ENCODE peak calls at places on chromosomes 5 and 9, in eight cellular contexts. D, Q, S, G, E, L, H and B are unnamed samples.

GRCh38 chr9:136775191-136775590 is 10.9 kb upstream of the LCN15 start:
- DNase-seq in Q (no peak), E (no peak), S (no peak), D (no peak), G (no peak), L (no peak), H (no peak), B (peak; percentile 46)

GRCh38 chr5:59325070-59325469 is 568.5 kb downstream of the PDE4D start:
- DNase-seq in S (no peak), E (no peak), H (no peak), G (no peak), Q (no peak), L (no peak), D (no peak), B (no peak)

GRCh38 chr9:70805953-70806352 is 315.5 kb downstream of the TRPM3 start:
- DNase-seq in D (no peak), S (no peak), H (no peak), L (no peak), E (no peak), Q (no peak), G (no peak), B (no peak)

GRCh38 chr9:109020581-109020980 is 7.3 kb upstream of the CTNNAL1 start:
- DNase-seq in Q (no peak), H (no peak), L (no peak), E (no peak), G (no peak), S (no peak), D (no peak), B (no peak)

GRCh38 chr9:34579097-34579818 is 10.3 kb downstream of the CNTFR start:
- DNase-seq in G (no peak), D (no peak), Q (no peak), L (no peak), S (no peak), H (peak; percentile 77), E (no peak), B (no peak)

GRCh38 chr5:124649548-124650501 is 96.6 kb downstream of the ZNF608 start:
- DNase-seq in H (peak; percentile 78), D (no peak), E (peak; percentile 97), G (no peak), Q (peak; percentile 99), L (peak; percentile 90), S (peak; percentile 70), B (peak; percentile 88)

GRCh38 chr5:93517828-93518227 is 63.2 kb downstream of the NR2F1-AS1 start:
- DNase-seq in L (no peak), Q (no peak), S (no peak), E (no peak), G (no peak), D (no peak), H (no peak), B (no peak)

GRCh38 chr5:92574023-92574422 is 1007.0 kb downstream of the NR2F1-AS1 start:
- DNase-seq in G (no peak), H (no peak), S (no peak), D (no peak), Q (no peak), L (no peak), E (no peak), B (no peak)

GRCh38 chr9:1580215-1580614 is 434.9 kb upstream of the SMARCA2 start:
- DNase-seq in E (no peak), D (no peak), Q (no peak), H (no peak), L (no peak), S (no peak), G (no peak), B (no peak)

GRCh38 chr9:17121264-17121663 is 13.6 kb upstream of the CNTLN start:
- DNase-seq in G (peak; percentile 27), E (no peak), H (no peak), D (peak; percentile 66), S (no peak), L (no peak), Q (no peak), B (no peak)

GRCh38 chr5:178899289-178899688 is 3.6 kb downstream of the ZFP2 start:
- DNase-seq in H (no peak), D (no peak), G (no peak), Q (no peak), S (no peak), L (no peak), E (no peak), B (no peak)

GRCh38 chr5:77155179-77155839 is 55.2 kb upstream of the PDE8B start:
- DNase-seq in Q (no peak), E (no peak), S (no peak), H (no peak), D (no peak), L (no peak), G (no peak), B (no peak)

GRCh38 chr5:7825630-7826029 is 25.3 kb downstream of the CFAP90 start:
- DNase-seq in Q (no peak), H (no peak), L (no peak), G (no peak), D (no peak), E (no peak), S (no peak), B (no peak)

GRCh38 chr9:21096172-21096900 is 18.6 kb upstream of the IFNB1 start:
- DNase-seq in G (no peak), H (no peak), E (peak; percentile 26), S (peak; percentile 73), L (peak; percentile 82), Q (peak; percentile 46), D (no peak), B (no peak)

GRCh38 chr5:178372091-178372695 is 139.6 kb upstream of the PHYKPL start:
- DNase-seq in E (no peak), H (peak; percentile 62), D (no peak), G (no peak), S (no peak), Q (no peak), L (no peak), B (peak; percentile 58)

GRCh38 chr9:136028760-136029470 is 66.2 kb downstream of the NACC2 start:
- DNase-seq in Q (no peak), L (no peak), S (peak; percentile 34), H (no peak), G (no peak), E (no peak), D (peak; percentile 20), B (no peak)

GRCh38 chr9:20640331-20641187 is 18.3 kb upstream of the MLLT3 start:
- DNase-seq in Q (peak; percentile 99), G (no peak), S (peak; percentile 51), H (peak; percentile 28), L (peak; percentile 81), E (peak; percentile 62), D (no peak), B (peak; percentile 91)

GRCh38 chr5:54095969-54096368 is 214.4 kb downstream of the ARL15 start:
- DNase-seq in S (no peak), D (no peak), E (no peak), Q (no peak), H (no peak), G (no peak), L (no peak), B (no peak)

GRCh38 chr5:138470322-138471285 is 5.3 kb downstream of the EGR1 start:
- DNase-seq in E (no peak), Q (no peak), G (no peak), H (peak; percentile 31), D (no peak), S (no peak), L (peak; percentile 47), B (no peak)

GRCh38 chr9:110426052-110426709 is 88.5 kb upstream of the TXNDC8 start:
- DNase-seq in S (peak; percentile 47), Q (no peak), E (peak; percentile 40), L (peak; percentile 13), G (no peak), D (no peak), H (no peak), B (no peak)

GRCh38 chr9:122125158-122125890 is 32.2 kb upstream of the TTLL11 start:
- DNase-seq in D (peak; percentile 94), Q (no peak), L (peak; percentile 70), G (no peak), S (peak; percentile 93), E (peak; percentile 53), H (peak; percentile 92), B (peak; percentile 89)

GRCh38 chr5:141877478-141878185 is 578 bp downstream of the PCDH1 start:
- DNase-seq in Q (no peak), H (peak; percentile 54), L (peak; percentile 52), S (peak; percentile 36), E (no peak), D (peak; percentile 78), G (no peak), B (peak; percentile 84)
- H3K9ac ChIP-seq in Q (no peak overlapping the region), H (no peak overlapping the region), L (peak overlapping the region; percentile 77), S (no peak overlapping the region), E (no peak overlapping the region), D (peak overlapping the region; percentile 83), G (peak overlapping the region; percentile 87), B (peak overlapping the region; percentile 50)

GRCh38 chr5:1316588-1316902 is 21.7 kb upstream of the TERT start:
- DNase-seq in L (no peak), D (no peak), Q (no peak), S (no peak), H (no peak), G (no peak), E (no peak), B (no peak)
- H3K9ac ChIP-seq in L (no peak overlapping the region), D (no peak overlapping the region), Q (peak overlapping the region; percentile 38), S (no peak overlapping the region), H (no peak overlapping the region), G (no peak overlapping the region), E (no peak overlapping the region), B (no peak overlapping the region)

GRCh38 chr9:92010705-92011536 is 60.9 kb upstream of the ROR2 start:
- DNase-seq in Q (no peak), S (no peak), L (no peak), E (no peak), G (no peak), D (peak; percentile 63), H (no peak), B (no peak)
- H3K9ac ChIP-seq in Q (no peak overlapping the region), S (peak overlapping the region; percentile 81), L (no peak overlapping the region), E (no peak overlapping the region), G (no peak overlapping the region), D (no peak overlapping the region), H (no peak overlapping the region), B (no peak overlapping the region)

GRCh38 chr5:11737010-11737409 is 167.2 kb downstream of the CTNND2 start:
- DNase-seq in E (peak; percentile 5), S (no peak), Q (no peak), G (no peak), L (no peak), H (no peak), D (no peak), B (no peak)

GRCh38 chr5:11733840-11734192 is 170.4 kb downstream of the CTNND2 start:
- DNase-seq in Q (no peak), H (no peak), L (no peak), D (no peak), E (no peak), S (no peak), G (no peak), B (no peak)

GRCh38 chr5:11734369-11734768 is 169.9 kb downstream of the CTNND2 start:
- DNase-seq in H (no peak), L (no peak), E (no peak), G (no peak), D (no peak), Q (no peak), S (no peak), B (no peak)

DNA sequence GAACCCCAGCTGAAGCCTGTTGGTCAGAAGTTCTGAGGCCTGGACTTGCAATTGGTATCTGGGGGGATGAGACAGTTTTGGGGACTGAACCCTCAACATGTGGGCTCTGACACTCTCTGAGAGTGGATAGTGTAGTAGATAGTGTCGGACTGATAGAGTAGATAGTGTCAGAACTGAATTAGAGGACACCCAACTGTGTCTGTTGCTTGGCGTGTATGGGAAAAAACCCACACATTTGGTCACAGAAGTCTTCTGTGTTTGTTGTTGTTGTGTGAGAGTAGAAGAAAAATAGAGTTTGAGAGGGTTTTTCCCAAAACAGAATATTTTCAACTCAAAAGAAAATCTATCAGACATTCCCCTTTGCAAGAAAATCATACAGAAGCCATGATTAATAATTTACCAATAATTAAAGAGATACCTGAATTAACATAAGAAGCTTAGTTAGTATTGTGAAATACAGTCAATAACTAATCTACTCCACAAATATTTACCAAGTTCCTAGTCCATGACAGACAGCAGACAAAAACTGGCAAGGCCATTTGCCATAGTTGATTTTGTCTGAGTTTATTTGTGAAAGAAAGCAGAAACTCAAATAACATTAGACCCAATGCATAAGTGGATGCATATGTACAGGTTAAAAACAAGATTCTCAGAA is 170.9 kb downstream of the CTNND2 start:
- DNase-seq in E (no peak), Q (no peak), G (no peak), H (no peak), D (no peak), L (no peak), S (no peak), B (no peak)
- H3K9ac ChIP-seq in E (no peak overlapping the region), Q (no peak overlapping the region), G (no peak overlapping the region), H (no peak overlapping the region), D (no peak overlapping the region), L (no peak overlapping the region), S (no peak overlapping the region), B (no peak overlapping the region)